ENCODE peak calls at places on chromosomes 11 and 22, in seven cellular contexts. One of them, this sample, is unnamed. For H3K36me3, the result is how much of the 10 kb centered on the place peaks cover.

GRCh38 chr22:23099525-23099792 is 29.1 kb downstream of the GNAZ start:
- DNase-seq in IMR-90: no peak
- DNase-seq in BJ: no peak
- DNase-seq in right atrium auricular region: no peak
- DNase-seq in lung: no peak
- DNase-seq in colonic mucosa: no peak
- DNase-seq in body of pancreas: no peak
- DNase-seq in this sample: no peak

GRCh38 chr22:46036558-46037408 is 59.8 kb upstream of the WNT7B start:
- DNase-seq in IMR-90: no peak
- DNase-seq in BJ: no peak
- DNase-seq in right atrium auricular region: no peak
- DNase-seq in lung: no peak
- DNase-seq in colonic mucosa: peak
- DNase-seq in body of pancreas: peak
- DNase-seq in this sample: peak

GRCh38 chr22:39223091-39223710 is 21.6 kb downstream of the PDGFB start:
- DNase-seq in IMR-90: no peak
- DNase-seq in BJ: no peak
- DNase-seq in right atrium auricular region: no peak
- DNase-seq in lung: no peak
- DNase-seq in colonic mucosa: no peak
- DNase-seq in body of pancreas: no peak
- DNase-seq in this sample: no peak

GRCh38 chr11:107821199-107821926 is 37.2 kb downstream of the SLC35F2 start:
- DNase-seq in IMR-90: peak
- DNase-seq in BJ: no peak
- DNase-seq in right atrium auricular region: no peak
- DNase-seq in lung: no peak
- DNase-seq in colonic mucosa: no peak
- DNase-seq in body of pancreas: no peak
- DNase-seq in this sample: no peak

GRCh38 chr22:46636221-46637002 is 16.2 kb downstream of the GRAMD4 start:
- DNase-seq in IMR-90: no peak
- DNase-seq in BJ: no peak
- DNase-seq in right atrium auricular region: no peak
- DNase-seq in lung: no peak
- DNase-seq in colonic mucosa: no peak
- DNase-seq in body of pancreas: no peak
- DNase-seq in this sample: no peak

GRCh38 chr11:90414221-90414620 is 191.4 kb upstream of the CHORDC1 start:
- DNase-seq in IMR-90: no peak
- DNase-seq in BJ: no peak
- DNase-seq in right atrium auricular region: no peak
- DNase-seq in lung: no peak
- DNase-seq in colonic mucosa: no peak
- DNase-seq in body of pancreas: no peak
- DNase-seq in this sample: no peak

GRCh38 chr22:21865041-21865440 is 2.4 kb downstream of the MAPK1 start:
- DNase-seq in IMR-90: peak
- DNase-seq in BJ: peak
- DNase-seq in right atrium auricular region: peak
- DNase-seq in lung: peak
- DNase-seq in colonic mucosa: peak
- DNase-seq in body of pancreas: peak
- DNase-seq in this sample: peak

GRCh38 chr11:76610371-76610770 is 60.2 kb downstream of the LRRC32 start:
- DNase-seq in IMR-90: no peak
- DNase-seq in BJ: no peak
- DNase-seq in right atrium auricular region: no peak
- DNase-seq in lung: no peak
- DNase-seq in colonic mucosa: no peak
- DNase-seq in body of pancreas: no peak
- DNase-seq in this sample: no peak

GRCh38 chr11:134164490-134165370 is 59.0 kb downstream of the NCAPD3 start:
- DNase-seq in IMR-90: no peak
- DNase-seq in BJ: no peak
- DNase-seq in right atrium auricular region: no peak
- DNase-seq in lung: no peak
- DNase-seq in colonic mucosa: no peak
- DNase-seq in body of pancreas: no peak
- DNase-seq in this sample: no peak

GRCh38 chr22:44860311-44860710 is 107.9 kb downstream of the ARHGAP8 start:
- DNase-seq in IMR-90: no peak
- DNase-seq in BJ: no peak
- DNase-seq in right atrium auricular region: no peak
- DNase-seq in lung: no peak
- DNase-seq in colonic mucosa: no peak
- DNase-seq in body of pancreas: no peak
- DNase-seq in this sample: no peak

DNA sequence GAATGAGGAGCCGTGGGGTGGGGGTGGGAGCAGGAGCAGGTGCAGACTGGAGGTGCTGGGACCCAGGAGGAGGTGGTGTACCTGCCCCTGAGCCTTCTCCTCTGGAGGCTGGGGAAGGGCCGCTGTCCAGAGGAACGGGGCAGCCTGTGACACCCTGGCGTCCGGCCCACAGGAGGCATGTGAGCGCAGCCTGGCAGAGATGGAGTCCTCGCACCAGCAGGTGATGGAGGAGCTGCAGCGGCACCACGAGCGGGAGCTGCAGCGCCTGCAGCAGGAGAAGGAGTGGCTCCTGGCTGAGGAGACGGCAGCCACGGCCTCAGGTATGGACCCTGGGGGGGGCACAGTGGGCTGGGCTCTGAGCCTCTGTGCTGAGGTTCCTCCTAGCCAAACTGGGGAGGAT is 42.2 kb upstream of the GCAT start:
- DNase-seq in IMR-90: no peak
- DNase-seq in BJ: no peak
- DNase-seq in right atrium auricular region: no peak
- DNase-seq in lung: no peak
- DNase-seq in colonic mucosa: no peak
- DNase-seq in body of pancreas: no peak
- DNase-seq in this sample: no peak
- H3K36me3 ChIP-seq in IMR-90: half or more
- H3K36me3 ChIP-seq in BJ: under half
- H3K36me3 ChIP-seq in right atrium auricular region: half or more
- H3K36me3 ChIP-seq in lung: half or more
- H3K36me3 ChIP-seq in colonic mucosa: under half
- H3K36me3 ChIP-seq in body of pancreas: under half
- H3K36me3 ChIP-seq in this sample: under half

GRCh38 chr11:31487848-31488247 is 21.6 kb downstream of the IMMP1L start:
- DNase-seq in IMR-90: peak
- DNase-seq in BJ: no peak
- DNase-seq in right atrium auricular region: no peak
- DNase-seq in lung: no peak
- DNase-seq in colonic mucosa: no peak
- DNase-seq in body of pancreas: peak
- DNase-seq in this sample: no peak
- TF ChIP-seq CTCF in IMR-90: peak
- TF ChIP-seq CTCF in BJ: peak
- TF ChIP-seq CTCF in right atrium auricular region: no peak
- TF ChIP-seq CTCF in lung: no peak
- TF ChIP-seq CTCF in colonic mucosa: no peak
- TF ChIP-seq CTCF in body of pancreas: peak
- TF ChIP-seq CTCF in this sample: no peak

DNA sequence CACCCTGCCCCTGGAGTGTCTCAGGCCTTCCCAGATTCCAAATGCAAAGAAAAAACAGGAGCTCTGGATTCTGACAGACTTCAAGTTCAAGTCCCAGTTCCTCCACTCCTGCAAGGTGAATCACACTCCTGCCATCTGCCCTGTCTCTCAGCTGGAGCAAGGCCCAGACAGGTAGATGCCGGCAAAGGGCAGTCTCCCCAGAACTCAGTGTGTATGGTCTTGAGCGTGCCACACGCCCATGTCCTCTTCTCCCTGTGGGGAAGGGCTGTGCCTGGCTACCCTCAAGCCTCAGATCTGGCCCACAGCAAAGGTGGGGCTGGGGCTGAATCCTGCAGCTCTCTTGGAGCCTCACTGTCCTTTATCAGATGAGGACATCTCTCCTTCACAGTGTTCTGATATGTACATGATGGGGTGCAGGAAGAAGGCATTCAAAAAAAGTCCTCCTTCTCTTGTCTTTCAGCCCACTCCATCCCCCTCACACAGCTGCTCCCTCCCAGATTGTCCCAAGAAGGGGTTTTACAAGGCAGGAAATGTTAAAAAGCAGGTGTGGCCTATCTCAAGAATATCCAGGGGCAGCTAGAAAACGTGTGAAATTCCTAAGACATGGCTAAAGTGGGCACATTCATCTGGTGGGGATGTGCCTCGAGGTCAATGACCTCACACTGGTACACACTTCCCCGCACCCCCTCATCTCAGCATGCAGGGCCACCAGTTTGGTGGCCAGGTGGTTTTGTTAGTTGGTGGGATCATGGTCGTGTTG is 27.7 kb upstream of the ARFGAP3 start:
- DNase-seq in IMR-90: no peak
- DNase-seq in BJ: no peak
- DNase-seq in right atrium auricular region: no peak
- DNase-seq in lung: no peak
- DNase-seq in colonic mucosa: no peak
- DNase-seq in body of pancreas: no peak
- DNase-seq in this sample: no peak
- H3K36me3 ChIP-seq in IMR-90: half or more
- H3K36me3 ChIP-seq in BJ: half or more
- H3K36me3 ChIP-seq in right atrium auricular region: half or more
- H3K36me3 ChIP-seq in lung: half or more
- H3K36me3 ChIP-seq in colonic mucosa: under half
- H3K36me3 ChIP-seq in body of pancreas: under half
- H3K36me3 ChIP-seq in this sample: under half

GRCh38 chr11:1807628-1807995 is 27.2 kb upstream of the SYT8 start:
- DNase-seq in IMR-90: no peak
- DNase-seq in BJ: no peak
- DNase-seq in right atrium auricular region: no peak
- DNase-seq in lung: no peak
- DNase-seq in colonic mucosa: no peak
- DNase-seq in body of pancreas: no peak
- DNase-seq in this sample: no peak
- TF ChIP-seq CTCF in IMR-90: no peak
- TF ChIP-seq CTCF in BJ: peak
- TF ChIP-seq CTCF in right atrium auricular region: no peak
- TF ChIP-seq CTCF in lung: no peak
- TF ChIP-seq CTCF in colonic mucosa: no peak
- TF ChIP-seq CTCF in body of pancreas: no peak
- TF ChIP-seq CTCF in this sample: no peak

DNA sequence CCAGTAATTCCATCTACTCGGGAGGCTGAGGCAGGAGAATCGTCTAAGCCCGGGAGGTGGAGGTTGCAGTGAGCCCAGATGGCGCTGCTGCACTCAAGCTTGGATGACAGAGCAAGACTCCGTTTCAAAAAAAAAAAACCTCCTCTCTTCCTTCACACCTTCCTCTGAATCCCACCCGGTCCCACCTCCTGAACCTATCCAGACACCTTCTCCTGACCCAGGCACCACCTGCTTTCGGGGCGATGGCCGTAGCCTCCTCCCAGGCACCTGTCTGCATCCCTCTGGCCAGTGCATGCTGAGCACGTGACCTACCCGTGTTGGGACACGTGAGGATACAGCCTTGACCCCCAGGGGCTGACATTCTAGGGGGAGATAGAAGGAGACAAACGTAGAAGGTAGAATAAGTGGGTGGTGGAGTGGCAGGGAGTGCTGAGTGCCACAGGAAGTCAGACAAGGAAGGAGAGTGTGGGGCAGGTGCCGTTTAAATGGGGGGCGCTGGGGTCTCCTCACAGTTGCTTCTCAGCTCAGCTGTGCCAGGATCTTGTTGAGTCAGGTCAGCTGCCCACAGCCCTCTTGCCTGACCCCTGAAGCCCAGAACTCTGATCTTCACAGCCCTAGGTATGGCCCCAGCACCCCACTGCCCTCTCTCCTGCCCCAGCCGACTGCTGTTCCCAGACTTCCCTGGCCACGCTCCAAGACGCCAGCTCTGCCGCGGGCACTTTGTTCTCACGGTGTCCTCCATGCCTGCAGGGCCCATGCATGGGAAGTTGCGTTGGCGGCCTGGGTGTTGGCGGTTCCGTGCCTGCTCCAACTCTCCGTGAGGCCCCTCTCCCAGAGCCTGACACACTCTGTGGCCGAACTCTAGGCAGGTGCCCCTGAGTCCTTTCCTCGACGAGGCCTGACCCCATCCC is 1.2 kb upstream of the MIOX start:
- DNase-seq in IMR-90: no peak
- DNase-seq in BJ: no peak
- DNase-seq in right atrium auricular region: no peak
- DNase-seq in lung: peak
- DNase-seq in colonic mucosa: no peak
- DNase-seq in body of pancreas: peak
- DNase-seq in this sample: no peak
- H3K36me3 ChIP-seq in IMR-90: under half
- H3K36me3 ChIP-seq in BJ: under half
- H3K36me3 ChIP-seq in right atrium auricular region: under half
- H3K36me3 ChIP-seq in lung: under half
- H3K36me3 ChIP-seq in colonic mucosa: under half
- H3K36me3 ChIP-seq in body of pancreas: under half
- H3K36me3 ChIP-seq in this sample: under half

GRCh38 chr22:50059881-50060262 is 1.8 kb upstream of the TTLL8 start:
- DNase-seq in IMR-90: no peak
- DNase-seq in BJ: no peak
- DNase-seq in right atrium auricular region: no peak
- DNase-seq in lung: no peak
- DNase-seq in colonic mucosa: no peak
- DNase-seq in body of pancreas: no peak
- DNase-seq in this sample: no peak

GRCh38 chr22:50058338-50059184 is 463 bp upstream of the TTLL8 start:
- DNase-seq in IMR-90: no peak
- DNase-seq in BJ: no peak
- DNase-seq in right atrium auricular region: no peak
- DNase-seq in lung: no peak
- DNase-seq in colonic mucosa: no peak
- DNase-seq in body of pancreas: no peak
- DNase-seq in this sample: no peak

GRCh38 chr22:50057868-50058311 is at the start of gene TTLL8:
- DNase-seq in IMR-90: no peak
- DNase-seq in BJ: no peak
- DNase-seq in right atrium auricular region: no peak
- DNase-seq in lung: no peak
- DNase-seq in colonic mucosa: no peak
- DNase-seq in body of pancreas: no peak
- DNase-seq in this sample: no peak

GRCh38 chr22:50060441-50061140 is 2.5 kb upstream of the TTLL8 start:
- DNase-seq in IMR-90: no peak
- DNase-seq in BJ: no peak
- DNase-seq in right atrium auricular region: no peak
- DNase-seq in lung: no peak
- DNase-seq in colonic mucosa: no peak
- DNase-seq in body of pancreas: peak
- DNase-seq in this sample: no peak

GRCh38 chr22:50059185-50059880 is 1.2 kb upstream of the TTLL8 start:
- DNase-seq in IMR-90: peak
- DNase-seq in BJ: peak
- DNase-seq in right atrium auricular region: no peak
- DNase-seq in lung: no peak
- DNase-seq in colonic mucosa: no peak
- DNase-seq in body of pancreas: no peak
- DNase-seq in this sample: no peak
- TF ChIP-seq CTCF in IMR-90: peak
- TF ChIP-seq CTCF in BJ: peak
- TF ChIP-seq CTCF in right atrium auricular region: no peak
- TF ChIP-seq CTCF in lung: no peak
- TF ChIP-seq CTCF in colonic mucosa: no peak
- TF ChIP-seq CTCF in body of pancreas: no peak
- TF ChIP-seq CTCF in this sample: no peak

GRCh38 chr11:74043450-74043849 is 34.6 kb upstream of the UCP3 start:
- DNase-seq in IMR-90: no peak
- DNase-seq in BJ: no peak
- DNase-seq in right atrium auricular region: no peak
- DNase-seq in lung: no peak
- DNase-seq in colonic mucosa: no peak
- DNase-seq in body of pancreas: no peak
- DNase-seq in this sample: no peak
- H3K36me3 ChIP-seq in IMR-90: under half
- H3K36me3 ChIP-seq in BJ: under half
- H3K36me3 ChIP-seq in right atrium auricular region: under half
- H3K36me3 ChIP-seq in lung: under half
- H3K36me3 ChIP-seq in colonic mucosa: under half
- H3K36me3 ChIP-seq in body of pancreas: under half
- H3K36me3 ChIP-seq in this sample: under half

This sample was measured in prostate gland.